ENCODE peak calls at places on chromosomes 2 and 18, in eight cellular contexts. R, V, Z, K, J, O, S and U are unnamed samples. For H3K9me3, the result is how much of the 10 kb centered on the place peaks cover.

GRCh38 chr2:228367356-228367755 is 185.9 kb upstream of the SPHKAP start:
- DNase-seq in S (no peak), J (no peak), V (no peak), O (no peak), Z (no peak), K (no peak), R (no peak), U (no peak)

GRCh38 chr2:145827235-145827634 is 1307.3 kb upstream of the ZEB2 start:
- DNase-seq in K (no peak), J (no peak), V (no peak), R (no peak), O (no peak), Z (no peak), S (no peak), U (no peak)

GRCh38 chr2:32865399-32866068 is 81.2 kb upstream of the LTBP1 start:
- DNase-seq in S (no peak), Z (no peak), K (no peak), O (peak), R (no peak), V (no peak), J (no peak), U (no peak)

GRCh38 chr18:56233595-56233994 is 404.8 kb downstream of the TXNL1 start:
- DNase-seq in K (no peak), J (no peak), Z (no peak), R (no peak), V (no peak), S (no peak), O (peak), U (no peak)

GRCh38 chr2:232013701-232014353 is 52.3 kb downstream of the DIS3L2 start:
- DNase-seq in V (peak), J (peak), Z (no peak), R (no peak), K (no peak), O (peak), S (no peak), U (no peak)

GRCh38 chr18:25678226-25678625 is 326.3 kb upstream of the ZNF521 start:
- DNase-seq in S (no peak), V (no peak), Z (no peak), K (no peak), O (no peak), R (no peak), J (no peak), U (no peak)

GRCh38 chr18:65269375-65269774 is 481.4 kb upstream of the CDH7 start:
- DNase-seq in Z (no peak), S (no peak), K (no peak), O (no peak), J (no peak), R (no peak), V (no peak), U (no peak)

GRCh38 chr2:240154606-240155005 is 14.1 kb upstream of the OTOS start:
- DNase-seq in Z (no peak), S (no peak), V (no peak), K (no peak), J (no peak), R (no peak), O (no peak), U (no peak)

GRCh38 chr2:144947709-144948037 is 427.8 kb upstream of the ZEB2 start:
- DNase-seq in O (no peak), J (no peak), R (no peak), V (no peak), Z (no peak), S (no peak), K (no peak), U (no peak)

GRCh38 chr2:74742486-74742885 is 88.4 kb downstream of the SEMA4F start:
- DNase-seq in J (no peak), Z (no peak), V (no peak), S (no peak), R (no peak), O (no peak), K (no peak), U (no peak)

GRCh38 chr18:61901334-61901986 is 8.7 kb upstream of the RNF152 start:
- DNase-seq in S (peak), O (peak), K (peak), J (peak), Z (no peak), R (no peak), V (peak), U (peak)

GRCh38 chr18:61896767-61897166 is 4.0 kb upstream of the RNF152 start:
- DNase-seq in R (peak), O (peak), S (no peak), Z (no peak), V (no peak), J (peak), K (peak), U (peak)

GRCh38 chr18:61896118-61896517 is 3.3 kb upstream of the RNF152 start:
- DNase-seq in K (no peak), Z (no peak), R (no peak), V (no peak), S (no peak), O (no peak), J (no peak), U (peak)

GRCh38 chr18:61898576-61899205 is 5.9 kb upstream of the RNF152 start:
- DNase-seq in Z (no peak), O (no peak), V (peak), R (no peak), J (peak), S (no peak), K (no peak), U (no peak)

GRCh38 chr18:61900504-61901281 is 7.9 kb upstream of the RNF152 start:
- DNase-seq in V (no peak), S (no peak), K (no peak), J (no peak), R (no peak), O (no peak), Z (no peak), U (no peak)
- H3K9me3 ChIP-seq in V (under half), S (under half), K (under half), J (under half), R (under half), O (under half), Z (under half), U (under half)

GRCh38 chr2:45237850-45238542 is 228.7 kb upstream of the SIX2 start:
- DNase-seq in K (no peak), V (no peak), Z (no peak), O (peak), S (no peak), R (no peak), J (no peak), U (no peak)

GRCh38 chr2:45237128-45237527 is 227.9 kb upstream of the SIX2 start:
- DNase-seq in O (peak), S (no peak), K (no peak), Z (no peak), V (peak), R (no peak), J (no peak), U (no peak)

GRCh38 chr2:45244928-45245327 is 235.7 kb upstream of the SIX2 start:
- DNase-seq in J (no peak), V (no peak), S (no peak), Z (no peak), K (no peak), R (no peak), O (no peak), U (no peak)

GRCh38 chr2:45241061-45241561 is 231.9 kb upstream of the SIX2 start:
- DNase-seq in J (no peak), V (no peak), O (peak), Z (no peak), R (no peak), K (no peak), S (no peak), U (no peak)

DNA sequence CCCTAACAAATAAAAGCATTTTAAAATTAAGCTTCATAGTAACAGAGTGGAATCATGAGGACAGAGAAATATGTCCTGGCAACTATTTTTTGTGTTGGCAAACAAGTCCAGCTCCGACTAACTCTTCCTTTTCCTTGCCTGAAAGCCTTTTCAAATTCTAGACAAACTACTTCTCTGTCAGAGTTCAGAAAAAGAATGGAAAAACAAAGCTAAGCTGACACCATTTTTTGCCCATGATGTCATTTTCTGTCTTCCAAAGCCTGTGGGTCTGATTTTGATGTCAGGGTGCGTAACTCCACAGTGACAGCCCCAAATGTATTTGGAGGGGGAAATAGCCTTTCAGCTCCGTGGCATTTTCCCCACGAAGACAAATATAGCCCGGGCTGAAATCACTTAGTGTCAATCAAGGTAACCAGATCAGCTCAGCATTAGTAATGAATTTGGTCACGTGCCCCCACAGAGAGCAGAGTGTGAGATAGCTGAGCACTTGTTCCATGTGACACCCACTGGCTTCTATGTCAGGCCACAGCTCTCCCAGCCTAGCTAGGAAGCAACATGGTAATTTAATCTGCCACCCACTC is 233.0 kb upstream of the SIX2 start:
- DNase-seq in V (peak), Z (peak), O (peak), J (no peak), S (no peak), K (no peak), R (peak), U (no peak)
- H3K27ac ChIP-seq in V (no peak), Z (peak), O (peak), J (no peak), S (no peak), K (no peak), R (peak), U (no peak)

GRCh38 chr18:70335892-70336726 is 47.3 kb downstream of the SOCS6 start:
- DNase-seq in J (no peak), Z (no peak), V (no peak), O (no peak), R (no peak), K (no peak), S (no peak), U (no peak)
- H3K9me3 ChIP-seq in J (under half), Z (under half), V (under half), O (under half), R (under half), K (under half), S (under half), U (half or more)

GRCh38 chr2:44548221-44549098 is 186.7 kb downstream of the CAMKMT start:
- DNase-seq in S (no peak), O (no peak), K (no peak), V (no peak), J (no peak), R (no peak), Z (no peak), U (no peak)
- H3K27ac ChIP-seq in S (no peak), O (no peak), K (peak), V (no peak), J (no peak), R (no peak), Z (peak), U (no peak)